ENCODE peak calls at places on chromosomes 6 and 20, in eight cellular contexts. G is AG08396; E is NCI-H510A treated with DMSO at 0.1 percent for 48 hours; F is astrocyte of the cerebellum; M is kidney epithelial cell; Y is activated naive CD4-positive, alpha-beta T cell treated with Interleukin-2 at 50 U/mL for 16 hours; Z is fibroblast of lung; K is T-helper 1 cell. S is an unnamed sample.

GRCh38 chr20:24721891-24722530 is 227.1 kb upstream of the CST7 start:
- DNase-seq in G (no peak), E (no peak), F (no peak), M (no peak), Y (no peak), Z (no peak), K (no peak), S (no peak)

GRCh38 chr20:35991142-35991771 is 22.9 kb downstream of the CNBD2 start:
- DNase-seq in G (peak), E (peak), F (peak), M (no peak), Y (peak), Z (peak), K (no peak), S (peak)

GRCh38 chr6:101226677-101227135 is 166.8 kb upstream of the GRIK2 start:
- DNase-seq in G (no peak), E (peak), F (no peak), M (no peak), Y (no peak), Z (peak), K (no peak), S (peak)

GRCh38 chr20:55581519-55581918 is 423.8 kb downstream of the CBLN4 start:
- DNase-seq in G (no peak), E (no peak), F (no peak), M (no peak), Y (no peak), Z (no peak), K (no peak), S (no peak)

GRCh38 chr6:67541591-67541990 is 1093.5 kb upstream of the ADGRB3 start:
- DNase-seq in G (no peak), E (no peak), F (no peak), M (no peak), Y (no peak), Z (peak), K (no peak), S (no peak)

GRCh38 chr20:12012241-12013222 is 94.8 kb downstream of the BTBD3 start:
- DNase-seq in G (peak), E (no peak), F (peak), M (peak), Y (no peak), Z (peak), K (no peak), S (peak)

GRCh38 chr6:144195671-144196070 is 45.4 kb downstream of the STX11 start:
- DNase-seq in G (peak), E (no peak), F (peak), M (peak), Y (no peak), Z (peak), K (no peak), S (peak)

GRCh38 chr6:129695373-129696027 is 14.5 kb downstream of the ARHGAP18 start:
- DNase-seq in G (no peak), E (no peak), F (no peak), M (no peak), Y (no peak), Z (no peak), K (no peak), S (no peak)

GRCh38 chr6:83231146-83231545 is 38.0 kb downstream of the RWDD2A start:
- DNase-seq in G (peak), E (no peak), F (peak), M (no peak), Y (no peak), Z (peak), K (no peak), S (peak)

GRCh38 chr20:63118786-63119450 is 97.0 kb downstream of the YTHDF1 start:
- DNase-seq in G (no peak), E (no peak), F (no peak), M (no peak), Y (no peak), Z (no peak), K (no peak), S (no peak)

GRCh38 chr6:67558985-67559384 is 1076.1 kb upstream of the ADGRB3 start:
- DNase-seq in G (no peak), E (no peak), F (no peak), M (no peak), Y (no peak), Z (peak), K (no peak), S (peak)

GRCh38 chr6:51648236-51648635 is 439.2 kb downstream of the PKHD1 start:
- DNase-seq in G (no peak), E (peak), F (no peak), M (no peak), Y (no peak), Z (no peak), K (no peak), S (no peak)

GRCh38 chr20:54980321-54980960 is 505.0 kb downstream of the DOK5 start:
- DNase-seq in G (no peak), E (no peak), F (peak), M (no peak), Y (no peak), Z (peak), K (no peak), S (peak)

GRCh38 chr6:149186873-149187272 is 130.6 kb upstream of the TAB2 start:
- DNase-seq in G (no peak), E (no peak), F (no peak), M (no peak), Y (no peak), Z (no peak), K (no peak), S (no peak)

GRCh38 chr20:17461941-17462340 is 69.2 kb downstream of the BFSP1 start:
- DNase-seq in G (no peak), E (no peak), F (no peak), M (no peak), Y (no peak), Z (no peak), K (no peak), S (no peak)

GRCh38 chr20:49874601-49875116 is 40.7 kb downstream of the SPATA2 start:
- DNase-seq in G (no peak), E (no peak), F (no peak), M (no peak), Y (no peak), Z (no peak), K (no peak), S (no peak)

GRCh38 chr6:31576897-31577341 is 1.6 kb downstream of the TNF start:
- DNase-seq in G (no peak), E (no peak), F (no peak), M (no peak), Y (peak), Z (no peak), K (no peak), S (no peak)

GRCh38 chr6:152309648-152310047 is 327.5 kb downstream of the SYNE1 start:
- DNase-seq in G (no peak), E (peak), F (no peak), M (no peak), Y (peak), Z (peak), K (peak), S (peak)